ENCODE peak calls at places on chromosome 9, in four cellular contexts. C, F, N and X are unnamed samples.

GRCh38 chr9:113712053-113712452 is 164.1 kb upstream of the ZNF618 start:
- DNase-seq in F (no peak), N (peak), C (no peak), X (no peak)

GRCh38 chr9:81609782-81610738 is 79.3 kb downstream of the TLE1 start:
- DNase-seq in N (no peak), F (no peak), C (no peak), X (no peak)

GRCh38 chr9:118438805-118439204 is 734.6 kb downstream of the TLR4 start:
- DNase-seq in C (no peak), F (no peak), N (no peak), X (no peak)

GRCh38 chr9:5095795-5096194 is 89.6 kb downstream of the INSL6 start:
- DNase-seq in N (no peak), F (no peak), C (no peak), X (no peak)

GRCh38 chr9:20269620-20270019 is 352.7 kb downstream of the MLLT3 start:
- DNase-seq in F (no peak), C (no peak), N (peak), X (no peak)

GRCh38 chr9:115211413-115212204 is 93.7 kb upstream of the TNC start:
- DNase-seq in C (no peak), N (no peak), F (peak), X (no peak)

GRCh38 chr9:36598281-36598680 is 25.6 kb downstream of the MELK start:
- DNase-seq in N (no peak), F (no peak), C (no peak), X (no peak)

GRCh38 chr9:91186311-91187101 is 175.2 kb downstream of the AUH start:
- DNase-seq in N (peak), F (no peak), C (no peak), X (no peak)

GRCh38 chr9:129237195-129237611 is 59.1 kb upstream of the IER5L start:
- DNase-seq in F (no peak), C (no peak), N (peak), X (peak)

GRCh38 chr9:129289131-129289731 is 111.2 kb upstream of the IER5L start:
- DNase-seq in F (no peak), N (no peak), C (no peak), X (peak)

GRCh38 chr9:136927343-136928261 is 16.9 kb downstream of the FBXW5 start:
- DNase-seq in C (no peak), N (no peak), F (no peak), X (no peak)

GRCh38 chr9:75589497-75589896 is 301.0 kb upstream of the PCSK5 start:
- DNase-seq in F (no peak), C (no peak), N (no peak), X (no peak)

GRCh38 chr9:91786132-91786896 is 163.7 kb downstream of the ROR2 start:
- DNase-seq in F (peak), N (no peak), C (no peak), X (no peak)

GRCh38 chr9:36862206-36863145 is 171.6 kb downstream of the PAX5 start:
- DNase-seq in C (no peak), F (peak), N (peak), X (no peak)

GRCh38 chr9:76136986-76137385 is 246.5 kb downstream of the PCSK5 start:
- DNase-seq in N (peak), F (no peak), C (no peak), X (no peak)

GRCh38 chr9:71627537-71627936 is 140.8 kb downstream of the CEMIP2 start:
- DNase-seq in F (no peak), N (no peak), C (no peak), X (no peak)

GRCh38 chr9:385818-386398 is 171.2 kb downstream of the DOCK8 start:
- DNase-seq in N (peak), F (peak), C (no peak), X (no peak)

GRCh38 chr9:115378758-115379157 is 260.8 kb upstream of the TNC start:
- DNase-seq in N (no peak), C (no peak), F (no peak), X (no peak)

GRCh38 chr9:111696796-111697195 is 35.4 kb downstream of the GNG10 start:
- DNase-seq in F (no peak), N (no peak), C (no peak), X (no peak)

GRCh38 chr9:95004452-95005275 is 278.2 kb downstream of the AOPEP start:
- DNase-seq in F (peak), N (peak), C (no peak), X (peak)

GRCh38 chr9:77588319-77588937 is 59.7 kb downstream of the GNA14 start:
- DNase-seq in F (no peak), C (no peak), N (peak), X (no peak)

GRCh38 chr9:128383007-128383753 is 12.0 kb downstream of the URM1 start:
- DNase-seq in N (no peak), C (no peak), F (peak), X (no peak)

GRCh38 chr9:122904823-122905710 is at the start of gene RC3H2:
- DNase-seq in N (peak), C (peak), F (peak), X (peak)

GRCh38 chr9:129838707-129839259 is 3.5 kb downstream of the USP20 start:
- DNase-seq in N (peak), F (no peak), C (no peak), X (no peak)

GRCh38 chr9:109912082-109912581 is 132.1 kb downstream of the PALM2AKAP2 start:
- DNase-seq in F (no peak), N (peak), C (no peak), X (no peak)

GRCh38 chr9:121398374-121398773 is 28.3 kb upstream of the STOM start:
- DNase-seq in F (no peak), N (peak), C (no peak), X (no peak)

GRCh38 chr9:101394687-101395086 is 3.7 kb downstream of the MRPL50 start:
- DNase-seq in C (no peak), F (no peak), N (no peak), X (no peak)

GRCh38 chr9:136541709-136542108 is 4.1 kb downstream of the NOTCH1 start:
- DNase-seq in F (no peak), N (no peak), C (no peak), X (no peak)

GRCh38 chr9:9998491-9999287 is 614.1 kb downstream of the PTPRD start:
- DNase-seq in C (no peak), N (peak), F (peak), X (no peak)

GRCh38 chr9:86097510-86098224 is 1.7 kb downstream of the GOLM1 start:
- DNase-seq in C (no peak), N (no peak), F (no peak), X (no peak)

GRCh38 chr9:81560851-81561732 is 128.3 kb downstream of the TLE1 start:
- DNase-seq in N (no peak), C (no peak), F (no peak), X (no peak)

GRCh38 chr9:135962696-135963307 is 1.6 kb upstream of the UBAC1 start:
- DNase-seq in C (no peak), N (no peak), F (no peak), X (no peak)

GRCh38 chr9:98520221-98520920 is 188.4 kb downstream of the GABBR2 start:
- DNase-seq in F (peak), N (no peak), C (no peak), X (no peak)

GRCh38 chr9:6218099-6218502 is 2.5 kb downstream of the IL33 start:
- DNase-seq in F (no peak), N (peak), C (no peak), X (no peak)